ENCODE peak calls at places on chromosomes 11 and 22, in five cellular contexts. B, C, X, W and Y are unnamed samples.

GRCh38 chr11:94871491-94872185 is 101.7 kb downstream of the CWC15 start:
- DNase-seq in B (no peak), X (no peak), C (no peak), W (no peak), Y (peak; percentile 29)

GRCh38 chr11:1258401-1259075 is 35.7 kb downstream of the MUC5B start:
- DNase-seq in W (no peak), X (no peak), C (no peak), B (no peak), Y (no peak)

GRCh38 chr11:90593099-90593498 is 370.2 kb upstream of the CHORDC1 start:
- DNase-seq in X (no peak), C (no peak), W (no peak), B (no peak), Y (no peak)

GRCh38 chr11:96341237-96342130 is 1.5 kb downstream of the MAML2 start:
- DNase-seq in C (no peak), B (peak; percentile 51), W (peak; percentile 45), X (no peak), Y (peak; percentile 78)

GRCh38 chr11:66957971-66958231 is 282 bp downstream of the PC start:
- DNase-seq in X (no peak), B (no peak), C (no peak), W (no peak), Y (no peak)

GRCh38 chr11:72750086-72750485 is 2.1 kb downstream of the ARAP1 start:
- DNase-seq in W (no peak), B (no peak), X (no peak), C (no peak), Y (no peak)

GRCh38 chr11:65471410-65471762 is 27.5 kb upstream of the MALAT1 start:
- DNase-seq in X (peak; percentile 74), B (peak; percentile 88), C (peak; percentile 65), W (peak; percentile 80), Y (peak; percentile 90)

GRCh38 chr11:9092846-9093778 is 1.7 kb upstream of the SCUBE2 start:
- DNase-seq in C (no peak), X (no peak), W (no peak), B (no peak), Y (no peak)

GRCh38 chr11:66861051-66861773 is 4.3 kb downstream of the LRFN4 start:
- DNase-seq in C (no peak), W (no peak), X (no peak), B (no peak), Y (no peak)

GRCh38 chr11:117713676-117714075 is 83.3 kb downstream of the DSCAML1 start:
- DNase-seq in C (no peak), X (no peak), W (no peak), B (no peak), Y (no peak)

GRCh38 chr11:132032555-132032954 is 662.1 kb downstream of the NTM start:
- DNase-seq in B (no peak), X (no peak), C (peak; percentile 75), W (no peak), Y (no peak)

GRCh38 chr22:20646377-20646776 is 127.5 kb upstream of the SERPIND1 start:
- DNase-seq in X (no peak), C (no peak), W (no peak), B (no peak), Y (no peak)

GRCh38 chr22:46390652-46391301 is 55.3 kb downstream of the TRMU start:
- DNase-seq in X (peak; percentile 42), W (peak; percentile 61), B (peak; percentile 78), C (peak; percentile 34), Y (no peak)

GRCh38 chr11:37533087-37533486 is 935.1 kb upstream of the RAG2 start:
- DNase-seq in W (no peak), X (no peak), C (no peak), B (no peak), Y (no peak)

GRCh38 chr11:34524696-34525095 is 11.1 kb upstream of the ELF5 start:
- DNase-seq in C (no peak), W (no peak), X (no peak), B (no peak), Y (no peak)

GRCh38 chr11:130636672-130637463 is 188.4 kb downstream of the ADAMTS15 start:
- DNase-seq in C (peak; percentile 88), B (no peak), W (no peak), X (no peak), Y (peak; percentile 47)

GRCh38 chr11:12287009-12287373 is 90.4 kb upstream of the PARVA start:
- DNase-seq in W (no peak), X (peak; percentile 32), C (peak; percentile 94), B (no peak), Y (peak; percentile 87)

GRCh38 chr22:47357086-47357485 is 594.6 kb downstream of the TBC1D22A start:
- DNase-seq in X (no peak), B (no peak), W (no peak), C (no peak), Y (no peak)

GRCh38 chr11:63683133-63683991 is 2.1 kb downstream of the RTN3 start:
- DNase-seq in B (no peak), W (no peak), X (no peak), C (no peak), Y (no peak)

GRCh38 chr22:36506637-36507517 is at the start of gene FOXRED2:
- DNase-seq in X (peak; percentile 86), B (peak; percentile 93), C (peak; percentile 56), W (peak; percentile 90), Y (peak; percentile 90)

GRCh38 chr11:8250446-8250845 is 13.2 kb downstream of the LMO1 start:
- DNase-seq in C (no peak), W (no peak), X (no peak), B (no peak), Y (no peak)

GRCh38 chr22:33747029-33747428 is 173.2 kb downstream of the LARGE1 start:
- DNase-seq in X (no peak), C (no peak), B (no peak), W (no peak), Y (no peak)

GRCh38 chr11:10654211-10655150 is 39.1 kb downstream of the IRAG1 start:
- DNase-seq in C (no peak), X (no peak), W (no peak), B (no peak), Y (no peak)

DNA sequence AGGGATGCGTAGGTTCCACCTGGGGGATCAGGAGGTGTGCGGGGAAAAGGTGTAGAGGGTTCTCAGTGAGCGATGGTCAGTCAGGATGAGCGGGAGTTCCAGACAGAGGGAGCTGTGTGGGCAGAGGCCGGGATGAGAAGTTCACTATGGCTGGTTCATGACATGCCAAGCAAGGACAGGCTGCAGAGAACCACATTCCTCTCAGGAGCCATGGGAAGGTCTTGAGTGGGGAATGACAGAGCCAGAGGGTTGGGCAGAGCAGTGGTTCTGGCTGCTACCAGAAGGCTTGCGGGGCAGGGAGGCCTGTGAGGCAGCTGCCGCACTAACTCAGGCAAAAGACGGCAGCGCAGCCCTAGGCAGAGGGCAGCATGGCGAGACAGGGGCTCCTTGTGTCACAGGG is 66.1 kb downstream of the SCUBE1 start:
- DNase-seq in C (no peak), X (no peak), B (no peak), W (no peak), Y (no peak)
- TF ChIP-seq CTCF in C (no peak), X (no peak), B (no peak), W (no peak), Y (no peak)

GRCh38 chr11:76791861-76792260 is 8.7 kb downstream of the TSKU start:
- DNase-seq in W (no peak), C (peak; percentile 79), X (no peak), B (no peak), Y (peak; percentile 71)
- H3K27ac ChIP-seq in W (peak overlapping the region; percentile 54), C (peak overlapping the region; percentile 72), X (no peak overlapping the region), B (no peak overlapping the region), Y (no peak overlapping the region)

GRCh38 chr22:49957826-49958461 is 2.6 kb upstream of the PIM3 start:
- DNase-seq in W (peak; percentile 15), X (peak; percentile 28), B (peak; percentile 24), C (no peak), Y (no peak)

GRCh38 chr22:49960159-49960966 is at the start of gene PIM3:
- DNase-seq in C (peak; percentile 87), W (peak; percentile 94), X (peak; percentile 95), B (peak; percentile 97), Y (peak; percentile 95)

GRCh38 chr22:49959782-49960158 is 802 bp upstream of the PIM3 start:
- DNase-seq in B (no peak), W (no peak), C (no peak), X (no peak), Y (no peak)

GRCh38 chr22:49958462-49958921 is 2.1 kb upstream of the PIM3 start:
- DNase-seq in B (peak; percentile 25), W (peak; percentile 10), X (no peak), C (no peak), Y (no peak)

GRCh38 chr22:49958961-49959781 is 1.4 kb upstream of the PIM3 start:
- DNase-seq in X (no peak), C (peak; percentile 11), B (peak; percentile 44), W (peak; percentile 29), Y (no peak)
- H3K4me3 ChIP-seq in X (peak overlapping the region; percentile 58), C (no peak overlapping the region), B (peak overlapping the region; percentile 50), W (peak overlapping the region; percentile 96), Y (peak overlapping the region; percentile 93)

DNA sequence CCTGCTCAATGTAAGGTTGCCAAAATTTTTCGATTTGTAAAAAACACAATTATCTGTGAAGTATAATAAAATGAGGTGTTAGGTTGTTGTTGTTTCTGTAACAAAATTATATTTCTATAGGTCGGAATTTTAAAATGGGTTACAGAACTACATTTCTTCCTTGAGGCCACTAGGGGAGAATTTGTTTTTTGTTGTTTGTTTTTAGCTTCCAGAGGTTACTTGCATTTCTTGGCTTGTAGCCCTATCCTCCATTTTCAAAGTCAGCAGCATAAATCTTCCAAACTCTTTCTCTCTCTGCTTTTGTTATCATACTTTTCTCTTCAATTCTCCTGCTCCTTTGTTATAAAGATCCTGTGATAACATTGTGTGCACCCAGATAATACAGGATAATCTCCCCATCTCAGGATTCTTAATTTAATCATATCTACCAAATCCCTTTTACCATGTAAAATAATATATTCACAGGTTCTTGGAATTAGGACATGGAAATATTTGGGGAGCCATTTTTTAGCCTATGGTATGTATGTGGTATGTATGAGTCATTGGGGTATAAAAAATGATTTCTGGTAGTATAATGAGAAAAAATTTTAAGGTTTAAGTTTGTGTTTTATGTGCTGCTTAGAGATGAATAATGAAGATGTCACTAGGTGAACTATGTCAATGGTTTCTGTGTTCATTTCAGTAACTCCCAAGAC is 9.4 kb upstream of the PATL1 start:
- DNase-seq in X (no peak), C (no peak), W (no peak), B (no peak), Y (no peak)
- TF ChIP-seq CTCF in X (no peak), C (peak; percentile 13), W (no peak), B (no peak), Y (no peak)

GRCh38 chr11:2912498-2912897 is 16.7 kb downstream of the PHLDA2 start:
- DNase-seq in W (no peak), X (peak; percentile 91), C (peak; percentile 86), B (no peak), Y (no peak)

GRCh38 chr11:2912038-2912410 is 17.2 kb downstream of the PHLDA2 start:
- DNase-seq in B (no peak), X (no peak), C (no peak), W (no peak), Y (no peak)

GRCh38 chr11:2913776-2914474 is 15.3 kb downstream of the PHLDA2 start:
- DNase-seq in W (no peak), C (no peak), B (no peak), X (no peak), Y (no peak)

GRCh38 chr11:2914475-2915195 is 14.6 kb downstream of the PHLDA2 start:
- DNase-seq in W (peak; percentile 76), X (peak; percentile 68), B (peak; percentile 90), C (no peak), Y (no peak)

DNA sequence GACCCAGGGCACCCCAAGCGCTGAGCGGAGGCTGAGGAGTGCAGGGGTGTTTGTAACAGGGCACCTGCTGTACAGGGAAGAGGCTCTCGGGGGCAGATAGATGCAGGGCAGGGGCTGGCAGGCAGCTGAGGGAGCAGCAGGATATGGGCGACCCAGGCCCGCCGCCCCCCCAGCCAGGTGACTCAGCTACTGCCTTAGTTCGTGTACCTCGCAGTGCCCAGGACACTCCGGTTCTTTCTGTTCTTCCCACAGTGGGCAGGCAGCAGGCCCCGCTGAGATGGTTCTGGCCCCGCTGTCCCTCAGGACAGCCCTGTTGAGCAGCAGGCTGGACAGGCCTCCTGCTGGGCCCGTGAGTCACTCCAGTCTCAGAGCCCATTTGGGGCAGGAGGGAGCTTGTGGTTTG is 16.2 kb downstream of the PHLDA2 start:
- DNase-seq in C (peak; percentile 58), X (no peak), B (no peak), W (no peak), Y (no peak)
- H3K27ac ChIP-seq in C (peak overlapping the region; percentile 33), X (no peak overlapping the region), B (no peak overlapping the region), W (no peak overlapping the region), Y (no peak overlapping the region)